ENCODE peak calls at places on chromosomes 16 and 17, in seven cellular contexts. G is right lobe of liver; J is stimulated activated CD4-positive, alpha-beta T cell treated with anti-CD3 and anti-CD28 coated beads, Interleukin-12 subunit alpha, Interleukin-12 subunit beta, amount 100 ng/mL, for 4 hours; L is GM03348; N is activated naive CD8-positive, alpha-beta T cell treated with anti-CD3 and anti-CD28 coated beads, Interleukin-2, amount 50 U/mL, for 24 hours; R is fibroblast of lung; S is caudate nucleus. K is an unnamed sample.

GRCh38 chr17:81332118-81332834 is 37.2 kb upstream of the SLC38A10 start:
- DNase-seq in N (no peak), S (no peak), R (no peak), J (no peak), L (no peak), G (no peak), K (no peak)

GRCh38 chr17:21034350-21035235 is 8.2 kb downstream of the USP22 start:
- DNase-seq in G (no peak), R (peak), S (no peak), J (no peak), L (no peak), N (peak), K (peak)

GRCh38 chr17:43637563-43638323 is 24.0 kb downstream of the MEOX1 start:
- DNase-seq in G (no peak), N (no peak), R (no peak), J (no peak), L (no peak), S (peak), K (no peak)

GRCh38 chr17:41739661-41740352 is 5.4 kb upstream of the HAP1 start:
- DNase-seq in J (no peak), G (no peak), S (no peak), L (peak), R (peak), N (no peak), K (no peak)

GRCh38 chr16:27769561-27770222 is 219.7 kb downstream of the KATNIP start:
- DNase-seq in R (peak), J (no peak), L (no peak), N (no peak), S (no peak), G (peak), K (no peak)

GRCh38 chr17:8740486-8740885 is 4.2 kb downstream of the CCDC42 start:
- DNase-seq in R (no peak), S (no peak), J (peak), L (no peak), G (no peak), N (peak), K (peak)

GRCh38 chr17:57986841-57987581 is 1.0 kb downstream of the VEZF1 start:
- DNase-seq in G (peak), S (no peak), R (peak), L (peak), N (peak), J (peak), K (peak)

GRCh38 chr16:49473131-49473530 is 99.5 kb downstream of the C16orf78 start:
- DNase-seq in J (no peak), G (no peak), N (no peak), L (no peak), R (no peak), S (no peak), K (no peak)

GRCh38 chr16:74480150-74481029 is 59.1 kb upstream of the CLEC18B start:
- DNase-seq in R (peak), S (no peak), N (no peak), J (no peak), L (peak), G (no peak), K (no peak)

GRCh38 chr17:9241774-9242496 is 220.6 kb downstream of the NTN1 start:
- DNase-seq in S (no peak), J (no peak), N (no peak), L (no peak), G (peak), R (no peak), K (no peak)

GRCh38 chr16:49502136-49502881 is 128.7 kb downstream of the C16orf78 start:
- DNase-seq in L (no peak), G (no peak), S (no peak), N (no peak), J (no peak), R (no peak), K (no peak)

GRCh38 chr17:75864448-75864871 is 9.3 kb upstream of the WBP2 start:
- DNase-seq in N (peak), L (peak), S (no peak), J (no peak), R (peak), G (no peak), K (peak)

GRCh38 chr17:75814900-75815373 is 29.3 kb downstream of the UNC13D start:
- DNase-seq in J (no peak), N (no peak), S (no peak), R (peak), L (no peak), G (peak), K (no peak)

GRCh38 chr17:20908373-20909273 is 134.2 kb downstream of the USP22 start:
- DNase-seq in G (peak), R (peak), S (peak), N (peak), L (peak), J (peak), K (peak)

K was measured in stimulated activated effector memory CD8-positive, alpha-beta T cell treated with anti-CD3 and anti-CD28 coated beads, Interleukin-12 subunit alpha, Interleukin-12 subunit beta, amount 100 ng/mL, for 72 hours.